ENCODE peak calls at places on chromosomes 6 and 20, in eight cellular contexts. Y, R, W, U, D, M, Q and P are unnamed samples.

GRCh38 chr20:59780494-59781185 is 152.8 kb downstream of the SYCP2 start:
- DNase-seq in Y (no peak), Q (no peak), W (no peak), D (no peak), U (no peak), M (no peak), R (no peak), P (no peak)

GRCh38 chr20:4918473-4918872 is 82.8 kb downstream of the SLC23A2 start:
- DNase-seq in R (no peak), D (no peak), U (no peak), Q (no peak), W (no peak), Y (no peak), M (no peak), P (no peak)

GRCh38 chr20:49674383-49675352 is 39.0 kb downstream of the B4GALT5 start:
- DNase-seq in R (no peak), Y (no peak), W (no peak), D (no peak), U (no peak), M (peak; percentile 35), Q (no peak), P (peak; percentile 44)

GRCh38 chr6:81834141-81834621 is 81.7 kb upstream of the TENT5A start:
- DNase-seq in Q (no peak), R (no peak), U (peak; percentile 88), Y (no peak), M (peak; percentile 27), D (no peak), W (no peak), P (peak; percentile 67)

GRCh38 chr6:85421963-85422362 is 27.9 kb upstream of the NT5E start:
- DNase-seq in U (peak; percentile 89), W (no peak), D (no peak), Y (no peak), M (no peak), Q (no peak), R (no peak), P (peak; percentile 28)

GRCh38 chr6:131740161-131740560 is 29.3 kb upstream of the CTAGE9 start:
- DNase-seq in M (no peak), Y (no peak), R (no peak), D (no peak), U (no peak), Q (no peak), W (no peak), P (peak; percentile 63)

GRCh38 chr20:37278966-37279590 is 10.4 kb upstream of the MANBAL start:
- DNase-seq in Y (no peak), R (no peak), D (no peak), M (no peak), W (no peak), Q (no peak), U (no peak), P (no peak)

GRCh38 chr6:105515054-105515453 is 112.2 kb upstream of the PREP start:
- DNase-seq in D (no peak), M (no peak), W (no peak), R (no peak), Y (no peak), Q (no peak), U (no peak), P (no peak)

GRCh38 chr6:2237001-2237400 is 8.4 kb downstream of the GMDS start:
- DNase-seq in R (no peak), M (peak; percentile 69), D (no peak), Y (no peak), W (no peak), U (peak; percentile 96), Q (no peak), P (peak; percentile 87)

GRCh38 chr6:166245148-166245547 is 63.0 kb downstream of the PRR18 start:
- DNase-seq in R (no peak), Y (no peak), M (no peak), W (no peak), Q (no peak), D (no peak), U (no peak), P (no peak)

GRCh38 chr20:17765584-17765983 is 65.8 kb downstream of the BANF2 start:
- DNase-seq in W (no peak), Q (no peak), R (no peak), D (no peak), U (no peak), Y (no peak), M (no peak), P (no peak)

GRCh38 chr6:111550953-111551352 is 54.7 kb downstream of the TRAF3IP2 start:
- DNase-seq in W (no peak), M (no peak), Q (no peak), R (no peak), U (no peak), Y (peak; percentile 30), D (no peak), P (peak; percentile 43)

GRCh38 chr20:37394543-37395410 is 48.8 kb downstream of the SRC start:
- DNase-seq in Y (no peak), R (no peak), Q (no peak), D (no peak), U (no peak), W (no peak), M (no peak), P (peak; percentile 39)

GRCh38 chr6:149015224-149015876 is 268.5 kb downstream of the UST start:
- DNase-seq in Y (no peak), R (no peak), U (peak; percentile 51), D (no peak), W (no peak), Q (no peak), M (no peak), P (peak; percentile 55)

GRCh38 chr6:44556046-44556445 is 168.5 kb downstream of the CDC5L start:
- DNase-seq in W (no peak), D (no peak), Y (no peak), M (no peak), R (no peak), U (no peak), Q (no peak), P (no peak)